ENCODE peak calls at places on chromosomes 4 and X, in four cellular contexts. V, Y, U and S are unnamed samples.

GRCh38 chrX:41137589-41137988 is 52.3 kb downstream of the USP9X start:
- DNase-seq in Y (no peak), U (no peak), V (peak), S (no peak)

GRCh38 chr4:13523591-13524503 is 20.5 kb downstream of the NKX3-2 start:
- DNase-seq in Y (peak), U (no peak), V (no peak), S (no peak)

GRCh38 chr4:164396439-164396838 is 357.5 kb upstream of the SMIM31 start:
- DNase-seq in V (no peak), U (no peak), Y (peak), S (no peak)

GRCh38 chr4:146643812-146644401 is 5.2 kb downstream of the POU4F2 start:
- DNase-seq in V (peak), Y (peak), U (no peak), S (no peak)

GRCh38 chrX:53435997-53436396 is 1.8 kb upstream of the HSD17B10 start:
- DNase-seq in V (peak), U (no peak), Y (peak), S (peak)

GRCh38 chrX:137342969-137343368 is 223.0 kb upstream of the ZIC3 start:
- DNase-seq in V (no peak), U (no peak), Y (no peak), S (no peak)

GRCh38 chrX:9372866-9373265 is 92.0 kb upstream of the TBL1X start:
- DNase-seq in U (no peak), Y (no peak), V (no peak), S (no peak)

GRCh38 chrX:107871136-107871535 is 45.5 kb downstream of the MID2 start:
- DNase-seq in V (no peak), U (no peak), Y (no peak), S (no peak)

GRCh38 chrX:80174925-80175574 is 160.5 kb downstream of the TBX22 start:
- DNase-seq in Y (peak), U (no peak), V (no peak), S (no peak)

GRCh38 chr4:111937368-111937767 is 207.9 kb upstream of the FAM241A start:
- DNase-seq in Y (peak), V (peak), U (no peak), S (no peak)

GRCh38 chr4:146275370-146275769 is 61.0 kb downstream of the REELD1 start:
- DNase-seq in U (no peak), Y (no peak), V (no peak), S (no peak)

GRCh38 chr4:125985856-125986255 is 671.1 kb downstream of the FAT4 start:
- DNase-seq in V (no peak), Y (peak), U (peak), S (peak)

GRCh38 chr4:148207074-148207473 is 235.1 kb downstream of the NR3C2 start:
- DNase-seq in V (no peak), Y (peak), U (no peak), S (no peak)

GRCh38 chr4:3276961-3277360 is 15.9 kb upstream of the RGS12 start:
- DNase-seq in Y (no peak), V (peak), U (no peak), S (peak)

GRCh38 chrX:137565921-137566745 is at the start of gene ZIC3:
- DNase-seq in Y (peak), U (no peak), V (no peak), S (peak)

GRCh38 chr4:11293866-11294265 is 134.8 kb downstream of the HS3ST1 start:
- DNase-seq in U (no peak), V (no peak), Y (no peak), S (no peak)

GRCh38 chr4:75004755-75005668 is 72.1 kb downstream of the PARM1 start:
- DNase-seq in U (no peak), V (no peak), Y (no peak), S (no peak)

GRCh38 chr4:84966382-84967291 is at the start of gene WDFY3:
- DNase-seq in Y (peak), V (peak), U (peak), S (peak)

GRCh38 chr4:94765174-94765573 is 7.4 kb downstream of the BMPR1B start:
- DNase-seq in V (no peak), Y (no peak), U (no peak), S (no peak)

GRCh38 chr4:185656467-185656890 is 121.2 kb upstream of the PDLIM3 start:
- DNase-seq in V (peak), U (peak), Y (peak), S (peak)

GRCh38 chrX:24619647-24620046 is 27.5 kb downstream of the PCYT1B start:
- DNase-seq in V (peak), Y (no peak), U (no peak), S (no peak)

DNA sequence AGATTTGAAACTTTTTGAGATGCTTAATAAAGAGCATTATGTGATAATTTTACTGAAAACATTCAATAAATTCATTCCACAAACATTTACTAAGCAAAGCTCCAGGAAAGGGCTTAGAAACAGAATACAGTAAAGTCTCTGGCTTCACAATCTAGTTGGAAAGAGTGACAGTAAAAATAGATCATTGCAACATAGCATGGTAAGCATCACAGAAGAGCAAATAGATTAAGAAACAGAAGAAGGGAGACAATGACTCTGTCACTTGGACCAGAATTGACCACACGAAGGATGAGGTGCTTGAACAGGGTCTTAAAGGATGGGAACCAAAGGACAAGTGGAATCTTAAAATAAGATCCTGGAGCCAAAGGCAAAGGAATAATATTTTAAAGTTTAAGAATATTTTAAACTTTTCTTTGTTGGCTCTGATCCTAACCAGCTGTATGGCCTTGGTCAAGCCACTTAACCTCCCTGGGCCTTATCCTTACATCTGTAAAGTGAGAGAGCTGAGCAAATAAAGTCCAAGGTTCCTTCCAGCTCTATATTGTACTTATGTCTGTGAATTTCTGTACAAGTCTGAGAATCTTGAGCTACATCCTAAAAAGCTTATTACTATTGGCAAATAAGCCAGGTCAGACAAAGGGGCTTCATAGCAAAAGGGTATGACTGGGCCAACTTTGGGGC is 33.9 kb downstream of the SEC24D start:
- DNase-seq in V (no peak), Y (no peak), U (no peak), S (no peak)
- H4K5ac ChIP-seq in V (no peak), Y (no peak), U (no peak), S (no peak)

GRCh38 chr4:140752669-140753068 is 3.5 kb downstream of the TBC1D9 start:
- DNase-seq in V (no peak), U (no peak), Y (no peak), S (no peak)

GRCh38 chr4:140755811-140756291 is 334 bp downstream of the TBC1D9 start:
- DNase-seq in V (peak), U (no peak), Y (peak), S (peak)

GRCh38 chr4:140754918-140755810 is 1.0 kb downstream of the TBC1D9 start:
- DNase-seq in V (no peak), Y (no peak), U (no peak), S (no peak)

GRCh38 chr4:140757220-140757607 is 1.0 kb upstream of the TBC1D9 start:
- DNase-seq in Y (no peak), U (no peak), V (no peak), S (no peak)

GRCh38 chr4:140756292-140757219 is at the start of gene TBC1D9:
- DNase-seq in U (peak), Y (peak), V (peak), S (peak)
- H3K4me2 ChIP-seq in U (peak), Y (peak), V (peak), S (peak)

DNA sequence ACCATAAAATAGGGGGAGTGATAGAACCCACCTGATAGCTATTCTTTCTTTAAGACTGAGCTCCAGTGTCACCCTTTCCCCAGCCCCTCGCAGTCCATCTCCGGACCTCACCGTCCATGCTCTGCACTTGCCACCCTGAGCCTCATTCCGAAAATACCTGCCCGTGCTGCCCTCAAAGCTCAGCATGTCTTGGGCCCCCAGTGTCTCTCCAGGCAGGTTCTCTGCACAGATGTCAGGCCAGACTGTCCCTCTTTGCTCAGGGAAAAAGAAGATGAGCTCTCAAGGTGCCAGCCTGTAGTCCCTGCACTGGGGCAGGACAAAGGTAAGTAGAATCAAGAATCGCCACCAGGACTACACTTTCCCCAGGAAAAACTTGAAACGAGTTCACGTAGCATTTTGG is 9.8 kb upstream of the WFS1 start:
- DNase-seq in Y (no peak), V (no peak), U (no peak), S (no peak)
- H2AK5ac ChIP-seq in Y (no peak), V (no peak), U (no peak), S (no peak)

DNA sequence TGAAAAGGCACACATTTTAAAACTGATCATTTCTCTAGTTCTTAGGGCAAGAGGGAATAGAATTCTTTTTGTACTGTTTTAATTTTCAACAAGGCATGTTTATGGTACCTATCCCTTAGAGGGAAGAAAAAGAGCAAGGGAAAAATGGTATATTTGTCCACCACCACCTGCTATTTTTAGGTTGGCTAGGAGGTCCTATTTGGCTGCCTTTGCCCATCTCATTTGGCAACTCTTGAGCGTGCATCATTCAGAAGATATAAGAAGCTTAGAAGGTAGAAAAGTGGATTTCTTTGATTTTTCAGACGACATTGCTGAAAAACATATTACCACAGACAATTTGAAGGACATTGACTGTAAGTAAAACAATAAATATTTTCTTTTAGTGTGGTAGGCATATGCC is 69.0 kb downstream of the DCK start:
- DNase-seq in V (no peak), Y (no peak), U (no peak), S (no peak)
- H4K5ac ChIP-seq in V (no peak), Y (no peak), U (no peak), S (no peak)

GRCh38 chr4:1009647-1010521 is 1.5 kb upstream of the FGFRL1 start:
- DNase-seq in Y (peak), V (peak), U (no peak), S (peak)
- H3K4me2 ChIP-seq in Y (peak), V (peak), U (peak), S (peak)